ENCODE peak calls at places on chromosome 1, in seven cellular contexts. One of them, this sample, is unnamed.

GRCh38 chr1:83641206-83641658 is 357.7 kb downstream of the TTLL7 start:
- DNase-seq in amygdala: no peak
- DNase-seq in myocyte: no peak
- DNase-seq in erythroblast: no peak
- DNase-seq in RWPE2: no peak
- DNase-seq in Caki2: no peak
- DNase-seq in heart right ventricle: no peak
- DNase-seq in this sample: peak

GRCh38 chr1:145859491-145860159 is 744 bp upstream of the PIAS3 start:
- DNase-seq in heart right ventricle: peak
- DNase-seq in erythroblast: peak
- DNase-seq in amygdala: peak
- DNase-seq in RWPE2: peak
- DNase-seq in Caki2: peak
- DNase-seq in myocyte: peak
- DNase-seq in this sample: peak

GRCh38 chr1:184861755-184862336 is 107.2 kb upstream of the EDEM3 start:
- DNase-seq in myocyte: no peak
- DNase-seq in RWPE2: no peak
- DNase-seq in heart right ventricle: no peak
- DNase-seq in Caki2: no peak
- DNase-seq in amygdala: no peak
- DNase-seq in erythroblast: no peak
- DNase-seq in this sample: no peak

GRCh38 chr1:78070758-78071157 is 25.0 kb downstream of the GIPC2 start:
- DNase-seq in RWPE2: no peak
- DNase-seq in erythroblast: no peak
- DNase-seq in amygdala: no peak
- DNase-seq in myocyte: peak
- DNase-seq in Caki2: peak
- DNase-seq in heart right ventricle: no peak
- DNase-seq in this sample: no peak

GRCh38 chr1:27392096-27392777 is at the start of gene GPR3:
- DNase-seq in amygdala: peak
- DNase-seq in heart right ventricle: peak
- DNase-seq in erythroblast: peak
- DNase-seq in RWPE2: peak
- DNase-seq in Caki2: peak
- DNase-seq in myocyte: peak
- DNase-seq in this sample: peak

GRCh38 chr1:33390550-33390949 is 40.3 kb downstream of the PHC2 start:
- DNase-seq in RWPE2: no peak
- DNase-seq in heart right ventricle: no peak
- DNase-seq in myocyte: no peak
- DNase-seq in Caki2: no peak
- DNase-seq in erythroblast: no peak
- DNase-seq in amygdala: no peak
- DNase-seq in this sample: no peak

GRCh38 chr1:58857673-58858343 is 74.0 kb upstream of the JUN start:
- DNase-seq in heart right ventricle: no peak
- DNase-seq in RWPE2: no peak
- DNase-seq in Caki2: no peak
- DNase-seq in amygdala: no peak
- DNase-seq in erythroblast: no peak
- DNase-seq in myocyte: no peak
- DNase-seq in this sample: no peak

GRCh38 chr1:4563586-4563985 is 90.8 kb upstream of the AJAP1 start:
- DNase-seq in myocyte: no peak
- DNase-seq in erythroblast: no peak
- DNase-seq in amygdala: no peak
- DNase-seq in RWPE2: no peak
- DNase-seq in Caki2: no peak
- DNase-seq in heart right ventricle: no peak
- DNase-seq in this sample: no peak

GRCh38 chr1:183019860-183020259 is 3.4 kb upstream of the LAMC1 start:
- DNase-seq in myocyte: no peak
- DNase-seq in heart right ventricle: no peak
- DNase-seq in RWPE2: no peak
- DNase-seq in amygdala: no peak
- DNase-seq in erythroblast: no peak
- DNase-seq in Caki2: no peak
- DNase-seq in this sample: no peak

GRCh38 chr1:208127791-208128408 is 116.3 kb downstream of the PLXNA2 start:
- DNase-seq in Caki2: no peak
- DNase-seq in erythroblast: no peak
- DNase-seq in RWPE2: no peak
- DNase-seq in myocyte: peak
- DNase-seq in amygdala: no peak
- DNase-seq in heart right ventricle: no peak
- DNase-seq in this sample: no peak

GRCh38 chr1:162878000-162878596 is 17.1 kb upstream of the CCDC190 start:
- DNase-seq in RWPE2: no peak
- DNase-seq in erythroblast: peak
- DNase-seq in myocyte: peak
- DNase-seq in heart right ventricle: peak
- DNase-seq in amygdala: no peak
- DNase-seq in Caki2: peak
- DNase-seq in this sample: peak

GRCh38 chr1:159931101-159931816 is 6.0 kb upstream of the TAGLN2 start:
- DNase-seq in erythroblast: no peak
- DNase-seq in amygdala: no peak
- DNase-seq in heart right ventricle: no peak
- DNase-seq in RWPE2: no peak
- DNase-seq in myocyte: no peak
- DNase-seq in Caki2: no peak
- DNase-seq in this sample: no peak

This sample was measured in OCI-M1.